ENCODE peak calls at places on chromosomes 6 and 20, in ten cellular contexts. One of them, this sample, is unnamed.

GRCh38 chr20:49752504-49752903 is 38.8 kb upstream of the B4GALT5 start:
- DNase-seq in nephron progenitor cell: no peak
- DNase-seq in WTC11: no peak
- DNase-seq in fibroblast of pulmonary artery: no peak
- DNase-seq in NCI-H69: no peak
- DNase-seq in BE2C: no peak
- DNase-seq in A673: no peak
- DNase-seq in NCI-H345: no peak
- DNase-seq in cardiac muscle cell: no peak
- DNase-seq in pancreas: no peak
- DNase-seq in this sample: no peak

GRCh38 chr6:47700051-47700450 is 1.7 kb downstream of the ADGRF4 start:
- DNase-seq in A673: no peak
- DNase-seq in BE2C: no peak
- DNase-seq in NCI-H69: peak
- DNase-seq in nephron progenitor cell: no peak
- DNase-seq in pancreas: no peak
- DNase-seq in WTC11: no peak
- DNase-seq in fibroblast of pulmonary artery: peak
- DNase-seq in NCI-H345: no peak
- DNase-seq in cardiac muscle cell: no peak
- DNase-seq in this sample: no peak

GRCh38 chr20:59988141-59988540 is 29.9 kb downstream of the CDH26 start:
- DNase-seq in BE2C: no peak
- DNase-seq in fibroblast of pulmonary artery: no peak
- DNase-seq in pancreas: no peak
- DNase-seq in NCI-H345: no peak
- DNase-seq in A673: no peak
- DNase-seq in nephron progenitor cell: no peak
- DNase-seq in WTC11: no peak
- DNase-seq in NCI-H69: peak
- DNase-seq in cardiac muscle cell: no peak
- DNase-seq in this sample: no peak

GRCh38 chr6:45001663-45002062 is 326.5 kb upstream of the RUNX2 start:
- DNase-seq in cardiac muscle cell: no peak
- DNase-seq in BE2C: no peak
- DNase-seq in pancreas: no peak
- DNase-seq in fibroblast of pulmonary artery: no peak
- DNase-seq in WTC11: no peak
- DNase-seq in A673: no peak
- DNase-seq in nephron progenitor cell: no peak
- DNase-seq in NCI-H345: no peak
- DNase-seq in NCI-H69: no peak
- DNase-seq in this sample: no peak

GRCh38 chr6:44022671-44023352 is 104.4 kb downstream of the MRPL14 start:
- DNase-seq in cardiac muscle cell: no peak
- DNase-seq in WTC11: no peak
- DNase-seq in nephron progenitor cell: no peak
- DNase-seq in fibroblast of pulmonary artery: no peak
- DNase-seq in pancreas: no peak
- DNase-seq in A673: no peak
- DNase-seq in BE2C: no peak
- DNase-seq in NCI-H345: no peak
- DNase-seq in NCI-H69: no peak
- DNase-seq in this sample: no peak

GRCh38 chr20:56540415-56540814 is 7.4 kb downstream of the FAM209B start:
- DNase-seq in pancreas: no peak
- DNase-seq in A673: no peak
- DNase-seq in cardiac muscle cell: no peak
- DNase-seq in NCI-H345: no peak
- DNase-seq in BE2C: no peak
- DNase-seq in WTC11: no peak
- DNase-seq in NCI-H69: no peak
- DNase-seq in fibroblast of pulmonary artery: peak
- DNase-seq in nephron progenitor cell: no peak
- DNase-seq in this sample: no peak

GRCh38 chr20:22312744-22313346 is 271.5 kb downstream of the FOXA2 start:
- DNase-seq in cardiac muscle cell: peak
- DNase-seq in NCI-H69: peak
- DNase-seq in fibroblast of pulmonary artery: peak
- DNase-seq in WTC11: peak
- DNase-seq in nephron progenitor cell: peak
- DNase-seq in A673: peak
- DNase-seq in NCI-H345: peak
- DNase-seq in BE2C: peak
- DNase-seq in pancreas: no peak
- DNase-seq in this sample: peak

GRCh38 chr6:99183066-99183465 is 166.4 kb downstream of the FAXC start:
- DNase-seq in WTC11: no peak
- DNase-seq in A673: no peak
- DNase-seq in cardiac muscle cell: no peak
- DNase-seq in BE2C: no peak
- DNase-seq in nephron progenitor cell: no peak
- DNase-seq in pancreas: no peak
- DNase-seq in NCI-H345: no peak
- DNase-seq in NCI-H69: no peak
- DNase-seq in fibroblast of pulmonary artery: no peak
- DNase-seq in this sample: no peak

GRCh38 chr6:71498643-71499042 is 210.0 kb downstream of the OGFRL1 start:
- DNase-seq in NCI-H345: no peak
- DNase-seq in BE2C: no peak
- DNase-seq in A673: no peak
- DNase-seq in NCI-H69: no peak
- DNase-seq in pancreas: no peak
- DNase-seq in nephron progenitor cell: no peak
- DNase-seq in WTC11: no peak
- DNase-seq in fibroblast of pulmonary artery: no peak
- DNase-seq in cardiac muscle cell: no peak
- DNase-seq in this sample: no peak

GRCh38 chr6:91860951-91861350 is 1274.1 kb upstream of the MAP3K7 start:
- DNase-seq in NCI-H345: no peak
- DNase-seq in pancreas: no peak
- DNase-seq in NCI-H69: peak
- DNase-seq in fibroblast of pulmonary artery: peak
- DNase-seq in A673: no peak
- DNase-seq in WTC11: no peak
- DNase-seq in BE2C: no peak
- DNase-seq in cardiac muscle cell: no peak
- DNase-seq in nephron progenitor cell: no peak
- DNase-seq in this sample: no peak

GRCh38 chr20:63246490-63247284 is 7.6 kb downstream of the NKAIN4 start:
- DNase-seq in A673: no peak
- DNase-seq in fibroblast of pulmonary artery: no peak
- DNase-seq in NCI-H69: no peak
- DNase-seq in WTC11: peak
- DNase-seq in NCI-H345: no peak
- DNase-seq in BE2C: peak
- DNase-seq in cardiac muscle cell: peak
- DNase-seq in pancreas: peak
- DNase-seq in nephron progenitor cell: peak
- DNase-seq in this sample: no peak

This sample was measured in putamen.